ENCODE peak calls at places on chromosomes 6 and 20, in eight cellular contexts. L is CD4-positive, CD25-positive, alpha-beta regulatory T cell; C is cardiac muscle cell; A is SK-N-DZ; Y is Kasumi-1; Z is NCI-H1048; N is left ventricle myocardium inferior; K is HTR-8/SVneo. J is an unnamed sample.

GRCh38 chr6:39102024-39102820 is 12.8 kb downstream of the SAYSD1 start:
- DNase-seq in N (peak), A (no peak), K (no peak), C (peak), Y (no peak), Z (no peak), L (no peak), J (no peak)

GRCh38 chr20:17721802-17722486 is 22.2 kb downstream of the BANF2 start:
- DNase-seq in Z (no peak), L (no peak), K (no peak), A (no peak), Y (peak), C (peak), N (no peak), J (no peak)

GRCh38 chr6:20433321-20433720 is 31.6 kb downstream of the E2F3 start:
- DNase-seq in L (no peak), Z (no peak), C (no peak), Y (no peak), K (no peak), A (no peak), N (no peak), J (no peak)

GRCh38 chr6:111841822-111842221 is 31.4 kb downstream of the FYN start:
- DNase-seq in N (no peak), L (peak), Y (peak), C (peak), Z (no peak), A (no peak), K (no peak), J (no peak)

GRCh38 chr20:44990425-44990824 is 24.1 kb downstream of the STK4 start:
- DNase-seq in A (no peak), K (no peak), C (peak), N (no peak), Z (no peak), L (no peak), Y (peak), J (no peak)

GRCh38 chr6:15804461-15804784 is 141.6 kb upstream of the DTNBP1 start:
- DNase-seq in A (peak), C (no peak), N (no peak), Z (no peak), Y (no peak), L (no peak), K (no peak), J (no peak)

GRCh38 chr6:107616776-107617175 is 126.9 kb downstream of the SOBP start:
- DNase-seq in A (no peak), K (no peak), C (no peak), Y (no peak), N (no peak), Z (no peak), L (no peak), J (no peak)

GRCh38 chr6:167581637-167582036 is 245.1 kb upstream of the AFDN start:
- DNase-seq in A (no peak), N (no peak), Z (no peak), K (no peak), C (no peak), L (no peak), Y (no peak), J (no peak)

J was measured in dorsolateral prefrontal cortex.